ENCODE peak calls at places on chromosomes 11 and 22, in nine cellular contexts. A is breast epithelium, H is H1, O is GM12891, F is stomach, L is HCT116, I is GM23338, E is prostate gland, G is transverse colon. C is an unnamed sample.
A peak's percentile ranks its signal among the peaks of the same experiment; 100 is the strongest.

GRCh38 chr11:93741882-93742226 is 382 bp downstream of the C11orf54 start:
- DNase-seq in A (peak; percentile 58), H (no peak), O (no peak), F (peak; percentile 69), L (no peak), I (peak; percentile 51), E (peak; percentile 47), G (peak; percentile 72), C (no peak)

GRCh38 chr11:119115484-119116234 is 5.7 kb upstream of the HINFP start:
- DNase-seq in A (no peak), H (no peak), O (no peak), F (no peak), L (no peak), I (peak; percentile 71), E (no peak), G (peak; percentile 36), C (no peak)

GRCh38 chr11:73454987-73455386 is 78.8 kb downstream of the RELT start:
- DNase-seq in A (no peak), H (no peak), O (no peak), F (no peak), L (no peak), I (no peak), E (no peak), G (no peak), C (no peak)

GRCh38 chr11:39365809-39366436 is 2093.5 kb downstream of the LRRC4C start:
- DNase-seq in A (no peak), H (no peak), O (no peak), F (no peak), L (no peak), I (peak; percentile 26), E (no peak), G (no peak), C (no peak)

GRCh38 chr11:15293975-15294374 is 179.3 kb downstream of the INSC start:
- DNase-seq in A (no peak), H (no peak), O (no peak), F (no peak), L (no peak), I (no peak), E (no peak), G (no peak), C (no peak)

GRCh38 chr11:96798445-96798844 is 408.6 kb downstream of the JRKL start:
- DNase-seq in A (no peak), H (no peak), O (no peak), F (no peak), L (no peak), I (no peak), E (no peak), G (no peak), C (no peak)

GRCh38 chr11:69515271-69516245 is 34.1 kb downstream of the LINC01488 start:
- DNase-seq in A (no peak), H (no peak), O (no peak), F (no peak), L (no peak), I (no peak), E (no peak), G (no peak), C (no peak)

GRCh38 chr11:75938543-75938942 is 123.5 kb downstream of the UVRAG start:
- DNase-seq in A (no peak), H (no peak), O (no peak), F (no peak), L (no peak), I (no peak), E (no peak), G (no peak), C (peak; percentile 53)

GRCh38 chr11:23961503-23962338 is 535.1 kb upstream of the LUZP2 start:
- DNase-seq in A (no peak), H (no peak), O (no peak), F (no peak), L (no peak), I (no peak), E (no peak), G (no peak), C (no peak)

GRCh38 chr22:42754658-42755057 is 34.0 kb upstream of the A4GALT start:
- DNase-seq in A (no peak), H (no peak), O (no peak), F (peak; percentile 80), L (no peak), I (no peak), E (no peak), G (no peak), C (no peak)

GRCh38 chr11:33160147-33160546 is 1.1 kb downstream of the CSTF3 start:
- DNase-seq in A (no peak), H (no peak), O (no peak), F (no peak), L (no peak), I (peak; percentile 54), E (no peak), G (no peak), C (peak; percentile 62)

GRCh38 chr11:13347901-13348300 is 70.3 kb downstream of the BMAL1 start:
- DNase-seq in A (no peak), H (no peak), O (no peak), F (no peak), L (no peak), I (no peak), E (no peak), G (no peak), C (no peak)

GRCh38 chr22:35913925-35914324 is 114.7 kb downstream of the RBFOX2 start:
- DNase-seq in A (no peak), H (no peak), O (no peak), F (no peak), L (no peak), I (no peak), E (no peak), G (no peak), C (no peak)

GRCh38 chr11:46553746-46554204 is 40.0 kb downstream of the AMBRA1 start:
- DNase-seq in A (no peak), H (no peak), O (no peak), F (no peak), L (peak; percentile 62), I (no peak), E (no peak), G (no peak), C (peak; percentile 75)

GRCh38 chr22:24059793-24060192 is 48.7 kb downstream of the CABIN1 start:
- DNase-seq in A (no peak), H (no peak), O (no peak), F (no peak), L (no peak), I (no peak), E (no peak), G (no peak), C (peak; percentile 38)

GRCh38 chr11:12242071-12242672 is 131.8 kb downstream of the MICAL2 start:
- DNase-seq in A (no peak), H (no peak), O (no peak), F (no peak), L (no peak), I (peak; percentile 11), E (no peak), G (no peak), C (no peak)

DNA sequence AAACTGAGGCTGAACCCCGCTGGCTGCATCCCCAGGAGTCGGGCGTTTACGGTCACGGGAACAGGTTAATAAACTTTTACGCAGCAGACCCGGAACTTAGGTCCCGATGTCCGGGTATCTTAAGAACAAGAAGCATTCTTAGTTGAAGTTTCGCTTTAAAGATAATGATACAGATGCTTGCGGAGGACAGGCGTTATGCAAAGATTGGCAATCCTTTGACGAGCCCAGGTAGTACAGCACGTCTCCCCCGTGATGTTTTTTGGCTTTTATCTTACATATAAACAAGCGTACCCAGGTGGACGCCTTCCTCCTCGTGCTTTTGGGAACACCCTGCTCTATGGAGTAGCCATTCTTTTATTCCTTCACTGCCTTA is 869 bp upstream of the TOLLIP start:
- DNase-seq in A (no peak), H (no peak), O (no peak), F (no peak), L (no peak), I (no peak), E (no peak), G (peak; percentile 43), C (no peak)
- TF ChIP-seq POLR2AphosphoS5 in A (no peak), H (no peak), O (no peak), F (no peak), L (no peak), I (no peak), E (no peak), G (no peak), C (no peak)

DNA sequence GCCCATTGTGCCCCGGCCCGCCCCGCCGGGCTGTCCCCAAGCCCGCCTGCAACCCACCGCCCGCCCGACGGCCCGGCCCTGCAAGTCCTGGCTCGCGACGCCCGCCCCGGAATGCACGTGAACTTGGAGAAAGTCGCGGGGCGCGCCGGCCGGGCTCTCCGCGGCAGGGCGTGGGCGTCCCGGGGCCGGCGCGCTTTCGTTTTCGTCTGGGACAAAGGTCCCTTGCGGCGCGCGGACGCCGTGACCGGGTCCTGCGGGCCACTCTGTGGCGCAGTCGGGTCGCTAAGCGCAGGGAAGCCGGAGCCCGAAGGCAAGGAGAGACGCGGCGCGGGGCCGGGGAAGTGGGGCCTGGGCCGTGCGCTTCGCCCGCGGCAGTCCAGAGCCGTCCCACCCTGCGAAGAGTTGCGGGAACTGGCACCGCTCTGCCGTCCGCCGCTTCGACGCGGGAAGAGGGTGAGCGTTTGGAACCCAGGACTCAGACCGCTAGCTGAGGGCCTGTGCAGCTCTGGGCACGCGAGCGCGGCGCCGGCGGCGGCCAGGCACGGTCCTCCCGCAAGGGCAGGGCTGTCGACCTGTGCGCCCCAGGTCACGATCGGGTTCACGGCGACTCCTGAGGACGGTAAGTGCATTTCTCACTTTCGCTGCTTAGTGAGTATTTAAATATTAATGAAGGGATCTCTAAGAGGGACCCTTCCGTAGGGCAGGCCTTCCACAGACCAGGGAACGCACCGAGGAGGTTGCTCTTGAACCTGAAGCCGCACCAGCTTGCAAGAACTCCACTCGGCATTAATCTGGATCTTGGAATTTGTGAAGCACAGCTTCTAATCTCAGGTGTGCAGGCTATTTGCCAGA is 78.1 kb upstream of the PPARA start:
- DNase-seq in A (peak; percentile 52), H (peak; percentile 68), O (no peak), F (peak; percentile 82), L (no peak), I (peak; percentile 60), E (no peak), G (peak; percentile 84), C (peak; percentile 55)
- TF ChIP-seq POLR2AphosphoS5 in A (peak; percentile 41), H (no peak), O (no peak), F (peak; percentile 52), L (peak; percentile 16), I (no peak), E (no peak), G (peak; percentile 23), C (no peak)

GRCh38 chr11:117232022-117232878 is at the start of the genes PCSK7 and RNF214:
- DNase-seq in A (peak; percentile 67), H (peak; percentile 88), O (peak; percentile 96), F (peak; percentile 82), L (no peak), I (peak; percentile 87), E (peak; percentile 67), G (peak; percentile 84), C (peak; percentile 79)
- TF ChIP-seq POLR2AphosphoS5 in A (peak; percentile 31), H (no peak), O (peak; percentile 43), F (peak; percentile 80), L (peak; percentile 64), I (peak; percentile 72), E (no peak), G (peak; percentile 47), C (peak; percentile 46)

DNA sequence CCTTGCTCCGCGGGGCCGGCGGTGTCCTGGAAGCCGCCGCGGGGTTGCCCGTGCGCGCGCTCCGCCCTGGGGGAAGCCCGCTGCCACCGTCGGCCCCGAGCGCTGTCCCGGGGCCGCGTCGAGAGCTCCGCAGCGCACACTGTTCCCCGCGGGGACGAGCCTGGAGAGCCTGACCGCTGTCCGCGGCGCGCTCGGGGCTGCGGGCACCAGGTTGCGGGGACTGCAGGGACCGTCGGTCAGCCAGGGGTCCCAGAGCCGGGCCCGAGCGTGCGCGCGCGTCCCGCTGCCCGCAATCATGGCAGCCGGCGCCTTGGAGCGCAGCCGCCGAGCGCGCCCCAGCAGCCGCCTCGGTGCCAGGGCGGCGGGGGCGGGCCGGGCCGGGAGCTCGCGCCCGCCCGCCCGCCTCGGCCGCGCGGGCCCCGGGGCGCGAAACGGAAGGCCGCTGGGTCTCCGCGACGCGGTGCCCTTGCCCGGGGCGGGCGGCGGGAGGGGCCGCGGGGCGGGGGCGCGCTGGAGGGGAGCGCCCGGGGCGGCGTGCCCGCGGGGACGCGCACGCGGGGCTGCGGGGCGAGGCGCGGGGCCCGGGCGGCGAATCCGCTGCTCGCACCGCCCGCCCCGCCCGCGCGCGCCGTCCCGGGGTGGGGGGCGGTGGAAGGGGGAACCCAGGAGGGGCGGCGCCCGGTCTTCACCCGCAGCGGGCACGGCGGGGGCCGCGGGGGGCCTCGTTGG is 79.4 kb upstream of the PPARA start:
- DNase-seq in A (peak; percentile 54), H (peak; percentile 71), O (no peak), F (peak; percentile 71), L (no peak), I (peak; percentile 62), E (no peak), G (peak; percentile 68), C (peak; percentile 57)
- TF ChIP-seq POLR2AphosphoS5 in A (no peak), H (no peak), O (no peak), F (peak; percentile 34), L (peak; percentile 2), I (no peak), E (no peak), G (no peak), C (no peak)

C was measured in endothelial cell of umbilical vein.